ENCODE peak calls at places on chromosomes 2 and 18, in four cellular contexts. J is neural progenitor cell, G is HCT116, F is OCI-LY7. D is an unnamed sample. For H3K4me1, the result is how much of the 10 kb centered on the place peaks cover.

GRCh38 chr2:232042911-232043564 is 81.5 kb downstream of the DIS3L2 start:
- DNase-seq in J (no peak), G (no peak), F (no peak), D (peak)

GRCh38 chr2:37683926-37684780 is 12.7 kb upstream of the CDC42EP3 start:
- DNase-seq in J (no peak), G (no peak), F (no peak), D (no peak)

GRCh38 chr18:61503688-61504087 is 170.5 kb downstream of the CDH20 start:
- DNase-seq in J (no peak), G (no peak), F (no peak), D (peak)

GRCh38 chr2:12931211-12931844 is 214.6 kb downstream of the TRIB2 start:
- DNase-seq in J (peak), G (peak), F (peak), D (peak)

GRCh38 chr2:68971591-68972231 is 2.7 kb upstream of the GKN1 start:
- DNase-seq in J (no peak), G (no peak), F (no peak), D (peak)

GRCh38 chr2:242010567-242011513 is 141.3 kb downstream of the RTP5 start:
- DNase-seq in J (no peak), G (no peak), F (no peak), D (peak)

GRCh38 chr18:26928669-26929313 is 63.3 kb upstream of the AQP4 start:
- DNase-seq in J (no peak), G (no peak), F (no peak), D (no peak)

GRCh38 chr2:20212871-20213503 is 11.9 kb downstream of the SDC1 start:
- DNase-seq in J (no peak), G (no peak), F (no peak), D (no peak)

GRCh38 chr2:200856806-200857205 is 7.7 kb downstream of the CLK1 start:
- DNase-seq in J (no peak), G (no peak), F (no peak), D (no peak)

GRCh38 chr18:55012041-55012440 is 52.8 kb upstream of the CCDC68 start:
- DNase-seq in J (no peak), G (no peak), F (no peak), D (peak)

GRCh38 chr2:55123851-55124269 is 73.6 kb upstream of the RTN4 start:
- DNase-seq in J (peak), G (no peak), F (no peak), D (no peak)

GRCh38 chr2:38763226-38763625 is 12.1 kb upstream of the SRSF7 start:
- DNase-seq in J (no peak), G (no peak), F (no peak), D (no peak)

GRCh38 chr18:74392323-74392722 is 64.8 kb downstream of the DIPK1C start:
- DNase-seq in J (no peak), G (no peak), F (no peak), D (no peak)
- H3K4me1 ChIP-seq in J (under half), G (under half), F (under half), D (under half)

DNA sequence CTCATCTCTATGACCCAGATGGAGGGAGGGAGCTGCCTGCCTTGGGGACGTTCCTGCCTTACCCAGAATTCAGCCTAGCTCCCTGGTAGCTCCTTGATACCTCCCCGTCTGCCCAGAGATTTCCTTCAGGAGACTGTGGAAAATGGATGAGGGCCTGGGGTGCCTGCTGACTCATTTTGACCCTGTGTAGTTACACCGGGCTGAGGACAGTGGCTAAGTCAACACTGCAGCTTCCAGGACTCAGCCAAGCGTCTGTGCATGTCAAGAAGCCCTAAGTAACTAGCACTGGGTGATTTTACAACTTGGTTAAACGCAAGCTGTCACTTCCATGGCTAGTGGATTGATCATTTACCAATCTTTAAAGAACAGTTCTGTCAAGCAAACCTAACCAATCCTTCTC is 23.3 kb upstream of the EPAS1 start:
- DNase-seq in J (no peak), G (no peak), F (no peak), D (no peak)
- TF ChIP-seq EZH2phosphoT487 in J (no peak), G (no peak), F (no peak), D (no peak)

GRCh38 chr2:230205034-230205433 is 14.8 kb downstream of the SP110 start:
- DNase-seq in J (no peak), G (no peak), F (peak), D (no peak)
- H3K4me1 ChIP-seq in J (under half), G (under half), F (half or more), D (under half)

GRCh38 chr2:233828546-233829192 is 25.7 kb downstream of the HJURP start:
- DNase-seq in J (no peak), G (no peak), F (no peak), D (no peak)
- TF ChIP-seq EZH2phosphoT487 in J (no peak), G (no peak), F (no peak), D (no peak)

GRCh38 chr18:3261393-3262233 is at the start of gene MYL12B:
- DNase-seq in J (peak), G (peak), F (peak), D (peak)
- H3K4me1 ChIP-seq in J (under half), G (under half), F (half or more), D (under half)

GRCh38 chr2:233437439-233437955 is 83.2 kb downstream of the DGKD start:
- DNase-seq in J (no peak), G (no peak), F (no peak), D (no peak)

GRCh38 chr2:233440314-233440713 is 86.0 kb downstream of the DGKD start:
- DNase-seq in J (no peak), G (no peak), F (no peak), D (no peak)

GRCh38 chr2:233440714-233441113 is 86.4 kb downstream of the DGKD start:
- DNase-seq in J (no peak), G (no peak), F (no peak), D (no peak)

GRCh38 chr2:233438573-233439147 is 84.4 kb downstream of the DGKD start:
- DNase-seq in J (no peak), G (no peak), F (no peak), D (no peak)

DNA sequence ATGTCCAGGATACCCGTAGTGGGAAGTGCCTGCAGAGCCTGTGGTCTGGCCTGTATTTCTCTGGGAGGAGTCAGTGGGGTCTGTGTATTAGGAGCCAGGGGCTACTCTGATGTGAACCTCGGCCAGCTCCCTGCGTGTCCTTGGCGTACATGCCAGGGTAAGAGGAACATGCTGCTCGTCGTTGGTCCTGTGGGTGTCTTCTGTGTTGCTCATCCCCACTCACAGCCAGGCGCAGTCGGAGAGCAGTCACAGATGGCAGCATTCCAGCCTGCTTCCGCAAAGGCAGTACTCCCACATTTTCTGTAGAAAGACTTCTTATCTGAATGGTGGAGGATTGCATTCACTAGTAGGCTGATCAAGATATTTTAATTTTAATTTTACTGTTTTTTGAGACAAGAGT is 84.9 kb downstream of the DGKD start:
- DNase-seq in J (no peak), G (no peak), F (no peak), D (no peak)
- TF ChIP-seq EZH2phosphoT487 in J (no peak), G (no peak), F (no peak), D (no peak)

GRCh38 chr2:121253674-121254240 is 31.2 kb downstream of the TFCP2L1 start:
- DNase-seq in J (no peak), G (no peak), F (no peak), D (no peak)

GRCh38 chr2:121256720-121257475 is 28.1 kb downstream of the TFCP2L1 start:
- DNase-seq in J (no peak), G (no peak), F (no peak), D (no peak)

GRCh38 chr2:121254748-121255147 is 30.3 kb downstream of the TFCP2L1 start:
- DNase-seq in J (no peak), G (no peak), F (no peak), D (no peak)

GRCh38 chr2:121257476-121257831 is 27.5 kb downstream of the TFCP2L1 start:
- DNase-seq in J (no peak), G (no peak), F (no peak), D (no peak)

DNA sequence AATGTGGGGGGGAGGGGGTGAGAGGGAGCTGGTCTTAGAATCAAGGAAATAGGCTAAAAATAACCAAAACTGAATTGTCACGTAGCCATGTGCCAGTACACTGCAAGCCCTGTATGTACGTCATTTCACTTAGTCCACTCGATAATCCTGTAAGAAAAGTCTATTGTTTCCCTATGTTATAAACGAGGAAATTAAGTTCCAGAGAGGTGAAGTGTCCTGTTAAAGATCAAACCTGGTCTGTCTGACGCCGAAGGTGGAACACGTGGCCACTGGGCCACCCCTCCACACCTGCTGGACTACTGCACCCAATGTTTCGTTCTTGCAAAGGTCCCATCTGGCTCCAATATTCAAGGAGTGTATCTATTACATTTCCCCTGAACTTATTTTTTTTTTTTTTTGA is 29.6 kb downstream of the TFCP2L1 start:
- DNase-seq in J (no peak), G (no peak), F (no peak), D (no peak)
- H3K4me1 ChIP-seq in J (under half), G (under half), F (under half), D (under half)

DNA sequence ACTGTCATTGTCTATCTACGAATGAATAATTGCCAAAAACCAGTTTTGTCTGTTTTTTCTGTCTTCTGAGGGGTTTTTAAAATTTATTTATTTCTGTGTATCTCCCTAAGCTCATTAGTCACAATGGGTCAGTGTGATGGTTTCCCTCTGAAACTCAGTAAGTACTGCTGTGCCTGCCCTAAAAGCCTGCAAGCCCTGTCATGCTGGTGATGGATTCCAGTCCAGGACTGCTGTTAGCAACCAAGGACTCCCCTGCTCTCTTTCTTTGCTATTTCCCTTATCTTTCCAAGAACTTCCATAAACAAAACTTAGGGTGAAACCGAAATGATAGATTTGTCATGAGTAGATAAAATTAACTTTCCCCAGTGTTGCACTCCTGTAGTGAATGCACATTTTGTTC is 11.8 kb upstream of the DSG2 start:
- DNase-seq in J (no peak), G (no peak), F (no peak), D (no peak)
- TF ChIP-seq EZH2phosphoT487 in J (no peak), G (no peak), F (no peak), D (no peak)

GRCh38 chr2:216082388-216082733 is 642 bp downstream of the TMEM169 start:
- DNase-seq in J (no peak), G (no peak), F (no peak), D (no peak)
- H3K4me1 ChIP-seq in J (under half), G (under half), F (under half), D (under half)

D was measured in GM23248.